ENCODE peak calls at places on chromosome 4, in four cellular contexts. P is K562, X is WTC11, R is H1. D is an unnamed sample.

GRCh38 chr4:81573817-81574216 is 102.1 kb upstream of the RASGEF1B start:
- DNase-seq in P (no peak), R (no peak), X (no peak), D (no peak)

GRCh38 chr4:177251237-177251636 is 58.4 kb upstream of the NEIL3 start:
- DNase-seq in X (no peak), R (no peak), P (no peak), D (no peak)

GRCh38 chr4:139184129-139184528 is 7.1 kb upstream of the ELF2 start:
- DNase-seq in X (no peak), R (no peak), P (no peak), D (no peak)

GRCh38 chr4:65310586-65310985 is 359.7 kb downstream of the EPHA5 start:
- DNase-seq in X (no peak), P (no peak), R (no peak), D (no peak)

GRCh38 chr4:145626623-145626982 is 7.4 kb downstream of the MMAA start:
- DNase-seq in P (no peak), X (no peak), R (no peak), D (no peak)

GRCh38 chr4:147370473-147370872 is 110.4 kb upstream of the EDNRA start:
- DNase-seq in X (no peak), P (no peak), R (no peak), D (no peak)

GRCh38 chr4:74546020-74546419 is 101.1 kb downstream of the AREG start:
- DNase-seq in R (no peak), X (no peak), P (no peak), D (no peak)

GRCh38 chr4:173802714-173803022 is 272.6 kb upstream of the HAND2 start:
- DNase-seq in P (no peak), R (no peak), X (no peak), D (no peak)

GRCh38 chr4:146932111-146932510 is 13.6 kb downstream of the TTC29 start:
- DNase-seq in R (no peak), X (no peak), P (no peak), D (no peak)

GRCh38 chr4:94961420-94961819 is 203.7 kb downstream of the BMPR1B start:
- DNase-seq in R (no peak), P (no peak), X (no peak), D (no peak)

GRCh38 chr4:108396900-108397299 is 223.5 kb upstream of the RPL34 start:
- DNase-seq in P (no peak), R (no peak), X (no peak), D (no peak)

GRCh38 chr4:87843936-87844335 is 11.2 kb downstream of the MEPE start:
- DNase-seq in P (no peak), R (no peak), X (no peak), D (no peak)

GRCh38 chr4:81426770-81427604 is 44.7 kb downstream of the RASGEF1B start:
- DNase-seq in R (no peak), P (no peak), X (no peak), D (no peak)

GRCh38 chr4:86891785-86892638 is at the start of gene C4orf36:
- DNase-seq in P (peak; percentile 56), X (peak; percentile 77), R (peak; percentile 86), D (peak; percentile 87)

GRCh38 chr4:185283723-185284122 is 74.3 kb downstream of the SNX25 start:
- DNase-seq in X (no peak), R (no peak), P (no peak), D (no peak)

GRCh38 chr4:5338511-5338910 is 287.2 kb downstream of the STK32B start:
- DNase-seq in X (no peak), R (no peak), P (no peak), D (no peak)

GRCh38 chr4:74418063-74418670 is 26.8 kb upstream of the AREG start:
- DNase-seq in R (no peak), P (no peak), X (no peak), D (no peak)

GRCh38 chr4:184475096-184475461 is 729 bp upstream of the IRF2 start:
- DNase-seq in X (peak; percentile 31), R (no peak), P (peak; percentile 71), D (peak; percentile 61)

GRCh38 chr4:76449362-76449767 is 14.3 kb downstream of the SHROOM3 start:
- DNase-seq in X (no peak), R (no peak), P (no peak), D (no peak)

GRCh38 chr4:65668201-65669007 is 1.9 kb downstream of the EPHA5 start:
- DNase-seq in R (peak; percentile 53), P (no peak), X (peak; percentile 15), D (peak; percentile 8)

GRCh38 chr4:27412617-27413016 is 552.0 kb downstream of the STIM2 start:
- DNase-seq in X (no peak), P (no peak), R (no peak), D (no peak)

GRCh38 chr4:147709999-147710398 is 21.9 kb upstream of the ARHGAP10 start:
- DNase-seq in P (no peak), R (peak; percentile 32), X (no peak), D (no peak)

GRCh38 chr4:153933851-153934688 is 145.2 kb upstream of the SFRP2 start:
- DNase-seq in X (no peak), R (no peak), P (no peak), D (no peak)

GRCh38 chr4:189090174-189090814 is 850.4 kb upstream of the FRG1 start:
- DNase-seq in X (peak; percentile 46), P (no peak), R (no peak), D (peak; percentile 40)

GRCh38 chr4:30754021-30754420 is 33.9 kb downstream of the PCDH7 start:
- DNase-seq in P (no peak), X (no peak), R (no peak), D (no peak)

GRCh38 chr4:185634066-185634652 is 98.9 kb upstream of the PDLIM3 start:
- DNase-seq in P (peak; percentile 43), R (no peak), X (no peak), D (peak; percentile 38)

GRCh38 chr4:78166582-78166981 is 109.5 kb downstream of the FRAS1 start:
- DNase-seq in P (no peak), R (no peak), X (no peak), D (no peak)

GRCh38 chr4:97646997-97647396 is 496.3 kb downstream of the STPG2 start:
- DNase-seq in R (no peak), X (no peak), P (no peak), D (no peak)

DNA sequence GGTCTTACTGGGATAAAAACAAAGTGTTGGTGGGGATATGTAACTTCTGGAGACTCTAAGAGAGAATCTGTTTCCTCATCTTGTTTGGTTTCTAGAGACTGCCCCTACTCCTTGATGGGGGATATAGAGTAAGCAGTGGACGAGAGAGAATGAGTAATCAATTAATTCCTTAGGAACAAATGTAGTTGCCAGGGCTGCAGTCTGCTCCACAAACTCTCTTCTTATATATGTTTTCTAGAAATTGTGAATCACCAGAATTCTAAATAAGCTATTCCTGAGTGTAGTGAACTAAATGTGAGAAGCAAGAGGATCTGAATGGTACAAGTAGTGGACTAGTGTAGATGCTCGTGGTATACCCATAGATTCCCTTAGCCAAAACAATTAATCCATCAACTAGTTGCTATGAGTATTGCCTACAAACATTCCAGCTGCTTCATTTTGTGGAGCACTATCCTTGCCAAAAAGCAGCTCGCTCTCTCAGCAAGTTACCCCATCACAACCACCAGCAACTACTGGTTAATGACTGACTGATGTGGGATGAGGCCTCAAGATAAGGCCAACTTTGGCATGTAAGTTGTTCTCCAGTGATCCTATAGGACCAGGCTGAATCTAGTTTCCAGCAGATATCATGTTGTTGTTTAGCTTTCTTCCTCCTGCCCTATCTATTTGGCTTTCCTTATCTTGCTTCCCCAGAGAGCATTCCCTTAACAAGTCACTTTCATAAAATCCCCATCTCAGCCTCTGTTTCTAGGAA is 273.0 kb downstream of the SLC7A11 start:
- DNase-seq in R (no peak), X (no peak), P (peak; percentile 31), D (no peak)
- TF ChIP-seq TEAD4 in R (no peak), X (no peak), P (peak; percentile 85), D (no peak)

DNA sequence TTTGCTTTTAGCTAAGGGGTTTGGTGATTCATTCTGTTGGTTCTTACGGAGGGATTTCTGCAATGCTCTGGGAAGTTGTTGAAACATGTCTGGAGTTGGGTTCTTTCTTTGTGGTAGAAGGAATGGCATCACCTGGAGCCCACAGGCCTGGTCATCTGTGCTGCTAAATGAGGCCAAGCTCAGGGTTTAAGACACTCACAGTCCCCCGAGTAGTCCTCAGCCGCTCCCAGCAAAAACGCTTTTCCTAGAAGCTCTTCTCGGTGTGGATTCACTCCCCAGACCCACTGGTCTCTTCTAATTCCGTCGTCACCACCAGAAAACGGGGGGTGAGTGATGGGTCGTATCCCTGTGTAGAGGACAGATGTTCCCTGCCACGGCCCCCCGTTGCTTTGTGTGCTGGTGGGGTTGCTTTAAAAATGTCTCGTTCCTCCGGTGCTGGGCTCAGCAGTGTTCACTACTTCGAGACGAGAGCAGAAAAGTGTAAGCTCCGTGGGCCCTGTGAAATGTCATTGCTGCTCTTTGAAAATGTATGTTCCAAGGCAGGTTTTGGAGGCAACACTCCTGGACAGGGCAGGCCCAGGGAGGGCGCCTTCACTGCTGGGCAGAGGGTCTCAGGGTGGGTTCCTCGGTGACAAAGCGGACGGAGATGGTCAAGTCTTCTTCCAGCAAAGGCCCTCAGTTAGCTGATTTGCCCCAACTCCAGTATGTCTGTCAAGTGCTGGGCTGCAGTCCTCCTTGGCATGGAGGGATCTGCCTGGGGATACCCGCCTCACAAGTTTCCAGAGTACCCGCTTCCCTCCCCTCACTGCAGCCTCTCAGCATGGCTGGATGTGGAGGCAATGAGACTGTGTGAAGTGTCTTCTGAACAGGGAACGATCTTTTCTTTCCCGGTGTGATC is 37.3 kb downstream of the PSAPL1 start:
- DNase-seq in P (no peak), X (no peak), R (peak; percentile 38), D (peak; percentile 4)
- TF ChIP-seq TEAD4 in P (no peak), X (no peak), R (no peak), D (no peak)

GRCh38 chr4:101171747-101172146 is 175.6 kb downstream of the PPP3CA start:
- DNase-seq in P (no peak), R (no peak), X (no peak), D (no peak)

GRCh38 chr4:101177146-101177545 is 170.2 kb downstream of the PPP3CA start:
- DNase-seq in P (no peak), X (no peak), R (no peak), D (no peak)

GRCh38 chr4:101174679-101175078 is 172.6 kb downstream of the PPP3CA start:
- DNase-seq in P (no peak), R (no peak), X (no peak), D (no peak)

GRCh38 chr4:101178731-101179130 is 168.6 kb downstream of the PPP3CA start:
- DNase-seq in X (no peak), P (no peak), R (no peak), D (no peak)

GRCh38 chr4:101175896-101176676 is 171.2 kb downstream of the PPP3CA start:
- DNase-seq in X (peak; percentile 12), R (no peak), P (no peak), D (no peak)
- TF ChIP-seq TEAD4 in X (no peak), R (no peak), P (no peak), D (no peak)

DNA sequence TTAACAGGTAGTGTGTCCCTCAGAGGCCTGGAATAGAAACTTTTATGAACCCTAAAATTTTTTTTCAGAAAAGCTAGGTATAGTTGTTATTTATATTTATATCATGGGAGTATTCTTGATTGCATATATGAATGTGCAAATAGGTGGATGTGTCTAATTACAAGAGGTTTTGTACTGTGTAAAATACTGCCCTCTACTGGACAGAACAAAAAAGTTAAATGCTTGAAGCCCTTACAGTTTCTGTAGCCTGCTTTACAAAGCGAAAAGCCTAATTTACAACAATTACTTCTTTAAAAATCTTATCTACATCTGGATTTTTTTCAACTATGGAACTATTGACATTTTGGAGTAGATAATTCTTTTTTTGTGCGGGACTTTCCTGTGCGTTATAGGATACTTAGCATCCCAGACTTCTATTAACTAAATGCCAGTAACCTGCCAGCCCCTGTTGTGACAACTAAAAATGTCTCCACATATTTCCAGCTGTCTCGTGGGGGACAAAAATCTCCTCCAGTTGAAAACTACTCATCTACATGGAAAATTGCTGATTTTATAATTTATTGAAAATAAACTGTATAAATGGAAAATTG is 35.1 kb downstream of the ENPEP start:
- DNase-seq in R (no peak), P (peak; percentile 59), X (no peak), D (peak; percentile 40)
- TF ChIP-seq TEAD4 in R (no peak), P (no peak), X (no peak), D (no peak)

GRCh38 chr4:52098618-52099017 is 47.5 kb downstream of the SPATA18 start:
- DNase-seq in P (no peak), R (no peak), X (no peak), D (no peak)
- TF ChIP-seq TEAD4 in P (no peak), R (no peak), X (no peak), D (no peak)